ENCODE peak calls at places on chromosomes 11 and 22, in ten cellular contexts. F, S, T, I, Y, C, L, W, A and P are unnamed samples.

GRCh38 chr22:46009730-46010129 is 32.8 kb upstream of the WNT7B start:
- DNase-seq in S (no peak), W (no peak), A (no peak), Y (no peak), I (no peak), L (no peak), C (no peak), F (no peak), T (no peak), P (no peak)

GRCh38 chr11:59754859-59755700 is at the start of gene STX3:
- DNase-seq in F (no peak), L (peak; percentile 58), W (peak; percentile 85), T (peak; percentile 24), S (peak; percentile 72), Y (peak; percentile 78), C (peak; percentile 80), A (peak; percentile 40), I (no peak), P (peak; percentile 77)

GRCh38 chr11:57324154-57324885 is 432 bp downstream of the TNKS1BP1 start:
- DNase-seq in S (peak; percentile 75), I (no peak), Y (peak; percentile 72), C (peak; percentile 82), F (no peak), W (peak; percentile 79), T (no peak), L (peak; percentile 56), A (peak; percentile 34), P (peak; percentile 76)

GRCh38 chr11:69637601-69637955 is 3.4 kb upstream of the CCND1 start:
- DNase-seq in Y (peak; percentile 67), S (no peak), A (no peak), F (no peak), W (peak; percentile 80), C (peak; percentile 74), I (no peak), T (no peak), L (no peak), P (no peak)

GRCh38 chr11:134586726-134587125 is 174.7 kb upstream of the B3GAT1 start:
- DNase-seq in T (no peak), I (no peak), F (no peak), C (peak; percentile 12), A (no peak), W (no peak), Y (no peak), S (no peak), L (no peak), P (no peak)

GRCh38 chr11:4903484-4903883 is at the start of gene OR51A7:
- DNase-seq in I (no peak), W (no peak), C (no peak), S (no peak), Y (no peak), T (no peak), L (no peak), A (no peak), F (no peak), P (no peak)

GRCh38 chr11:109795234-109795633 is 298.0 kb upstream of the ZC3H12C start:
- DNase-seq in Y (no peak), W (no peak), F (no peak), C (no peak), T (no peak), S (no peak), A (no peak), L (peak; percentile 53), I (no peak), P (no peak)

GRCh38 chr11:11899401-11899800 is 57.6 kb downstream of the USP47 start:
- DNase-seq in F (no peak), T (no peak), S (no peak), I (no peak), Y (no peak), C (no peak), L (no peak), W (peak; percentile 46), A (no peak), P (no peak)

GRCh38 chr11:125872138-125872491 is 15.4 kb upstream of the HYLS1 start:
- DNase-seq in L (no peak), A (no peak), W (no peak), F (no peak), S (no peak), T (no peak), C (no peak), Y (no peak), I (no peak), P (no peak)

GRCh38 chr11:1749020-1749758 is 1.2 kb downstream of the IFITM10 start:
- DNase-seq in W (peak; percentile 52), A (no peak), T (no peak), C (no peak), Y (no peak), F (no peak), L (no peak), I (no peak), S (no peak), P (no peak)

GRCh38 chr11:1373536-1374214 is 16.1 kb upstream of the BRSK2 start:
- DNase-seq in W (no peak), T (no peak), A (peak; percentile 7), S (no peak), Y (no peak), I (no peak), F (no peak), C (no peak), L (peak; percentile 2), P (no peak)

GRCh38 chr22:49964136-49964492 is 3.5 kb downstream of the PIM3 start:
- DNase-seq in W (no peak), C (no peak), Y (no peak), T (no peak), I (no peak), S (no peak), A (no peak), L (no peak), F (no peak), P (no peak)

GRCh38 chr22:28198692-28199091 is 279.6 kb upstream of the PITPNB start:
- DNase-seq in A (no peak), I (no peak), F (no peak), W (no peak), L (no peak), T (no peak), S (no peak), Y (no peak), C (no peak), P (no peak)

GRCh38 chr22:44363214-44363979 is 50.6 kb upstream of the SHISAL1 start:
- DNase-seq in F (no peak), L (peak; percentile 95), I (peak; percentile 92), S (no peak), A (peak; percentile 92), T (no peak), Y (no peak), W (no peak), C (no peak), P (no peak)

GRCh38 chr11:1830500-1831223 is 4.1 kb upstream of the SYT8 start:
- DNase-seq in T (no peak), W (no peak), A (no peak), Y (no peak), F (no peak), L (no peak), C (no peak), I (no peak), S (no peak), P (no peak)

GRCh38 chr11:34426766-34427170 is 12.0 kb upstream of the CAT start:
- DNase-seq in T (no peak), C (no peak), W (no peak), L (peak; percentile 57), I (peak; percentile 99), Y (no peak), A (no peak), F (no peak), S (no peak), P (no peak)

DNA sequence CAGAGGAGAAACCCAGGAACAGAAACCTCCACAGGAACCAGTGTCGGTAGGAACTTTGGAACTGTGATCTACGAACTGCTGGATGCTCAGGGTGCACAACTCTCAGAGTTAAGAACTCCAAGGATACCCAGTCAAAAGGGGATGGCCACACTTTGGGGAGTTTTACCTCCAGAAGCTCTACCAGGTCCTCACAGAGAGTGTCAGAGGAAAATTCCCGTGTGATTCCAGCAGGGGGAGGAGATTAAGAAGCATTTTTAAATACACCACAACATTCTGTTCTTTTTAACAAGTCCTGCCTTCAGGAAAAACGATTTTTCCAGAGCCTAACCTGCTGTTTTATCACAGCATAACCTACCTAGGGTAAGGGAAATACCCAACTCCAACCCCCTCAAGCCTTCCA is 104.0 kb downstream of the SOX6 start:
- DNase-seq in L (peak; percentile 7), S (no peak), T (no peak), C (peak; percentile 32), Y (no peak), W (peak; percentile 74), A (peak; percentile 4), I (no peak), F (no peak), P (no peak)
- TF ChIP-seq CTCF in L (peak; percentile 28), S (peak; percentile 65), T (no peak), C (peak; percentile 54), Y (no peak), W (peak; percentile 46), A (peak; percentile 58), I (peak; percentile 32), F (no peak), P (no peak)

DNA sequence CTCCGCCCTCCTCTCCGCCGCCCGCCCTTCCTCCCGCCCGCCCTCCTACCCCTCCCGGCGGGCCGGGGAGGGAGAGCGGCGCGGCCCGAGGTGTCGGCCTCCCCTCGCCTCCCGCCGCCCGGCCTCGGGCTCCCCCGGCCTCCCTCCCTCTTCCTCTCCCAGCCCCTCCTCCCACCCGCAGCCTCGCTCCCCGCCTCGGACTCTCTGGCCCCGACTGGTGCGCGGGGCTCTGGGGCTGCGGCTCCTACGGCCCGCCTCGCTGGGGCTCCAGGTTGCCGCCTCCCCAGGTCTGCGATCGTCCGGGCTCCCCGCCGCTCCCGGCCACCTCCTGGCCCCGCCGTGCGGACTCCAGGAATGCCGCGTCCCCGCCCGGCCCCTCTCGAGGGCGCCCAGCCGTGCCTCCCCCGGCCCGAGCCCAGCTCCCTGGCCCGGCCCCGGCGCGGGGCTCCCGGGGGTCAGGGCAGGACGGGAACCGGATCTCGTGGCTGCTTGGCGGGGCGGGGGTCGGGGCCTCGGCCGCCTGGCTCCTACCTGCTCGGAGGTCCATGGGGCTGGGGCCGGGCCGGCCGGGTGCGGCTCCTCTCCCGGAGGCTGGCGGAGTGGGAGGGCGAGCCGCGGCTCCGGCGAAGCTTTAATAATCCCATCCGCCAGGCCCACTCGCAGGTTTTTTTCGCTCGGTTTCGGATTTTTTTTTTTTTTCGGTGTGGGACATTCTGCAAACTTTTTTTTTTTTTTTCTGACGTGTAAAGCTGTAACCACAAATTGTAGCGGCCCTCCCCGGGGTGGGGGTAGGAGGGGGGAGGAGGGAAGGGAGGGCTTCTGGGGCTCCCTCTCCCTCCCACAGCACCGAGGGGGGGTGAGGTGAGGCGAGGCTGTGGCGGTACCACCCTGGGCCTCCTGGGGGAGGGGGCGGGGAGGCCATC is at the start of gene CLCF1:
- DNase-seq in C (no peak), I (no peak), L (peak; percentile 91), Y (peak; percentile 68), F (no peak), A (peak; percentile 80), S (peak; percentile 72), T (peak; percentile 75), W (peak; percentile 83), P (peak; percentile 68)
- TF ChIP-seq CTCF in C (no peak), I (no peak), L (no peak), Y (no peak), F (no peak), A (no peak), S (no peak), T (no peak), W (no peak), P (no peak)

GRCh38 chr22:30268331-30268730 is 1.7 kb upstream of the OSM start:
- DNase-seq in Y (no peak), C (no peak), W (no peak), L (no peak), A (no peak), I (no peak), F (no peak), T (no peak), S (no peak), P (no peak)
- TF ChIP-seq CTCF in Y (no peak), C (no peak), W (no peak), L (no peak), A (no peak), I (no peak), F (no peak), T (no peak), S (no peak), P (no peak)

GRCh38 chr11:102451693-102452460 is 688 bp downstream of the TMEM123 start:
- DNase-seq in I (no peak), S (peak; percentile 53), Y (peak; percentile 55), A (peak; percentile 11), L (peak; percentile 51), C (peak; percentile 56), W (peak; percentile 78), T (peak; percentile 57), F (no peak), P (peak; percentile 30)
- TF ChIP-seq CTCF in I (no peak), S (no peak), Y (no peak), A (peak; percentile 21), L (no peak), C (no peak), W (no peak), T (peak; percentile 12), F (no peak), P (no peak)